ENCODE peak calls at places on chromosomes 2 and 18, in ten cellular contexts. One of them, this sample, is unnamed.

GRCh38 chr18:9696701-9697100 is 11.4 kb upstream of the RAB31 start:
- ATAC-seq in body of pancreas: no peak
- ATAC-seq in Panc1: no peak
- ATAC-seq in PC-3: no peak
- ATAC-seq in left lung: no peak
- ATAC-seq in GM23338: no peak
- ATAC-seq in upper lobe of left lung: no peak
- ATAC-seq in GM12878: no peak
- ATAC-seq in right lobe of liver: no peak
- ATAC-seq in pancreas: no peak
- ATAC-seq in this sample: no peak

GRCh38 chr2:165952600-165953210 is 871 bp downstream of the TTC21B start:
- ATAC-seq in body of pancreas: no peak
- ATAC-seq in Panc1: no peak
- ATAC-seq in PC-3: peak; percentile 63
- ATAC-seq in left lung: peak; percentile 4
- ATAC-seq in GM23338: no peak
- ATAC-seq in upper lobe of left lung: no peak
- ATAC-seq in GM12878: peak; percentile 27
- ATAC-seq in right lobe of liver: no peak
- ATAC-seq in pancreas: no peak
- ATAC-seq in this sample: no peak

GRCh38 chr2:192087398-192087958 is 107.3 kb downstream of the TMEFF2 start:
- ATAC-seq in body of pancreas: no peak
- ATAC-seq in Panc1: no peak
- ATAC-seq in PC-3: peak; percentile 99
- ATAC-seq in left lung: no peak
- ATAC-seq in GM23338: no peak
- ATAC-seq in upper lobe of left lung: no peak
- ATAC-seq in GM12878: peak; percentile 45
- ATAC-seq in right lobe of liver: peak; percentile 55
- ATAC-seq in pancreas: no peak
- ATAC-seq in this sample: no peak

GRCh38 chr2:9230051-9230802 is 23.6 kb downstream of the ASAP2 start:
- ATAC-seq in body of pancreas: peak; percentile 30
- ATAC-seq in Panc1: no peak
- ATAC-seq in PC-3: no peak
- ATAC-seq in left lung: no peak
- ATAC-seq in GM23338: no peak
- ATAC-seq in upper lobe of left lung: no peak
- ATAC-seq in GM12878: no peak
- ATAC-seq in right lobe of liver: no peak
- ATAC-seq in pancreas: peak; percentile 49
- ATAC-seq in this sample: peak; percentile 46

GRCh38 chr18:79589601-79590091 is 90.0 kb upstream of the CTDP1 start:
- ATAC-seq in body of pancreas: peak; percentile 5
- ATAC-seq in Panc1: no peak
- ATAC-seq in PC-3: peak; percentile 17
- ATAC-seq in left lung: no peak
- ATAC-seq in GM23338: peak; percentile 9
- ATAC-seq in upper lobe of left lung: no peak
- ATAC-seq in GM12878: no peak
- ATAC-seq in right lobe of liver: no peak
- ATAC-seq in pancreas: peak; percentile 16
- ATAC-seq in this sample: no peak

GRCh38 chr2:33765122-33765521 is 166.0 kb upstream of the FAM98A start:
- ATAC-seq in body of pancreas: no peak
- ATAC-seq in Panc1: no peak
- ATAC-seq in PC-3: no peak
- ATAC-seq in left lung: peak; percentile 24
- ATAC-seq in GM23338: peak; percentile 94
- ATAC-seq in upper lobe of left lung: no peak
- ATAC-seq in GM12878: peak; percentile 31
- ATAC-seq in right lobe of liver: no peak
- ATAC-seq in pancreas: no peak
- ATAC-seq in this sample: no peak

GRCh38 chr18:7953085-7953958 is 386.2 kb downstream of the PTPRM start:
- ATAC-seq in body of pancreas: no peak
- ATAC-seq in Panc1: no peak
- ATAC-seq in PC-3: no peak
- ATAC-seq in left lung: no peak
- ATAC-seq in GM23338: no peak
- ATAC-seq in upper lobe of left lung: no peak
- ATAC-seq in GM12878: peak; percentile 95
- ATAC-seq in right lobe of liver: peak; percentile 21
- ATAC-seq in pancreas: no peak
- ATAC-seq in this sample: no peak

GRCh38 chr2:72638600-72639211 is 187.1 kb downstream of the EXOC6B start:
- ATAC-seq in body of pancreas: no peak
- ATAC-seq in Panc1: no peak
- ATAC-seq in PC-3: no peak
- ATAC-seq in left lung: no peak
- ATAC-seq in GM23338: no peak
- ATAC-seq in upper lobe of left lung: peak; percentile 61
- ATAC-seq in GM12878: no peak
- ATAC-seq in right lobe of liver: no peak
- ATAC-seq in pancreas: no peak
- ATAC-seq in this sample: no peak

GRCh38 chr2:158997037-158997785 is 28.8 kb downstream of the TANC1 start:
- ATAC-seq in body of pancreas: no peak
- ATAC-seq in Panc1: no peak
- ATAC-seq in PC-3: no peak
- ATAC-seq in left lung: no peak
- ATAC-seq in GM23338: no peak
- ATAC-seq in upper lobe of left lung: no peak
- ATAC-seq in GM12878: no peak
- ATAC-seq in right lobe of liver: peak; percentile 55
- ATAC-seq in pancreas: peak; percentile 47
- ATAC-seq in this sample: no peak

GRCh38 chr2:148824190-148824589 is 50.8 kb upstream of the KIF5C start:
- ATAC-seq in body of pancreas: no peak
- ATAC-seq in Panc1: no peak
- ATAC-seq in PC-3: no peak
- ATAC-seq in left lung: no peak
- ATAC-seq in GM23338: no peak
- ATAC-seq in upper lobe of left lung: no peak
- ATAC-seq in GM12878: no peak
- ATAC-seq in right lobe of liver: peak; percentile 85
- ATAC-seq in pancreas: no peak
- ATAC-seq in this sample: no peak

GRCh38 chr2:185456517-185456916 is 282.1 kb upstream of the FSIP2 start:
- ATAC-seq in body of pancreas: peak; percentile 27
- ATAC-seq in Panc1: no peak
- ATAC-seq in PC-3: peak; percentile 96
- ATAC-seq in left lung: peak; percentile 46
- ATAC-seq in GM23338: no peak
- ATAC-seq in upper lobe of left lung: no peak
- ATAC-seq in GM12878: no peak
- ATAC-seq in right lobe of liver: no peak
- ATAC-seq in pancreas: no peak
- ATAC-seq in this sample: peak; percentile 71

GRCh38 chr2:166357068-166357949 is 18.4 kb downstream of the SCN9A start:
- ATAC-seq in body of pancreas: no peak
- ATAC-seq in Panc1: no peak
- ATAC-seq in PC-3: no peak
- ATAC-seq in left lung: no peak
- ATAC-seq in GM23338: no peak
- ATAC-seq in upper lobe of left lung: no peak
- ATAC-seq in GM12878: no peak
- ATAC-seq in right lobe of liver: no peak
- ATAC-seq in pancreas: no peak
- ATAC-seq in this sample: no peak

GRCh38 chr2:98295721-98296414 is 50.4 kb upstream of the CNGA3 start:
- ATAC-seq in body of pancreas: no peak
- ATAC-seq in Panc1: peak; percentile 71
- ATAC-seq in PC-3: peak; percentile 66
- ATAC-seq in left lung: peak; percentile 84
- ATAC-seq in GM23338: no peak
- ATAC-seq in upper lobe of left lung: no peak
- ATAC-seq in GM12878: no peak
- ATAC-seq in right lobe of liver: peak; percentile 83
- ATAC-seq in pancreas: peak; percentile 70
- ATAC-seq in this sample: no peak
- TF ChIP-seq CTCF in body of pancreas: no peak
- TF ChIP-seq CTCF in Panc1: no peak
- TF ChIP-seq CTCF in PC-3: peak; percentile 50
- TF ChIP-seq CTCF in left lung: no peak
- TF ChIP-seq CTCF in GM23338: no peak
- TF ChIP-seq CTCF in upper lobe of left lung: no peak
- TF ChIP-seq CTCF in GM12878: peak; percentile 8
- TF ChIP-seq CTCF in right lobe of liver: no peak
- TF ChIP-seq CTCF in pancreas: no peak
- TF ChIP-seq CTCF in this sample: no peak

GRCh38 chr2:229164545-229165249 is 106.4 kb downstream of the PID1 start:
- ATAC-seq in body of pancreas: no peak
- ATAC-seq in Panc1: no peak
- ATAC-seq in PC-3: no peak
- ATAC-seq in left lung: peak; percentile 68
- ATAC-seq in GM23338: peak; percentile 56
- ATAC-seq in upper lobe of left lung: no peak
- ATAC-seq in GM12878: no peak
- ATAC-seq in right lobe of liver: peak; percentile 48
- ATAC-seq in pancreas: no peak
- ATAC-seq in this sample: no peak
- TF ChIP-seq CTCF in body of pancreas: no peak
- TF ChIP-seq CTCF in Panc1: no peak
- TF ChIP-seq CTCF in PC-3: no peak
- TF ChIP-seq CTCF in left lung: no peak
- TF ChIP-seq CTCF in GM23338: no peak
- TF ChIP-seq CTCF in upper lobe of left lung: no peak
- TF ChIP-seq CTCF in GM12878: no peak
- TF ChIP-seq CTCF in right lobe of liver: no peak
- TF ChIP-seq CTCF in pancreas: no peak
- TF ChIP-seq CTCF in this sample: no peak

GRCh38 chr18:31632356-31632755 is 40.7 kb downstream of the TTR start:
- ATAC-seq in body of pancreas: no peak
- ATAC-seq in Panc1: no peak
- ATAC-seq in PC-3: no peak
- ATAC-seq in left lung: no peak
- ATAC-seq in GM23338: no peak
- ATAC-seq in upper lobe of left lung: no peak
- ATAC-seq in GM12878: no peak
- ATAC-seq in right lobe of liver: no peak
- ATAC-seq in pancreas: no peak
- ATAC-seq in this sample: no peak

GRCh38 chr18:31631526-31631925 is 39.8 kb downstream of the TTR start:
- ATAC-seq in body of pancreas: no peak
- ATAC-seq in Panc1: no peak
- ATAC-seq in PC-3: no peak
- ATAC-seq in left lung: no peak
- ATAC-seq in GM23338: no peak
- ATAC-seq in upper lobe of left lung: no peak
- ATAC-seq in GM12878: no peak
- ATAC-seq in right lobe of liver: no peak
- ATAC-seq in pancreas: no peak
- ATAC-seq in this sample: no peak

GRCh38 chr18:31630549-31630948 is 38.9 kb downstream of the TTR start:
- ATAC-seq in body of pancreas: no peak
- ATAC-seq in Panc1: no peak
- ATAC-seq in PC-3: no peak
- ATAC-seq in left lung: no peak
- ATAC-seq in GM23338: no peak
- ATAC-seq in upper lobe of left lung: no peak
- ATAC-seq in GM12878: no peak
- ATAC-seq in right lobe of liver: no peak
- ATAC-seq in pancreas: no peak
- ATAC-seq in this sample: no peak

GRCh38 chr18:31624892-31625640 is 33.4 kb downstream of the TTR start:
- ATAC-seq in body of pancreas: no peak
- ATAC-seq in Panc1: no peak
- ATAC-seq in PC-3: no peak
- ATAC-seq in left lung: no peak
- ATAC-seq in GM23338: no peak
- ATAC-seq in upper lobe of left lung: no peak
- ATAC-seq in GM12878: no peak
- ATAC-seq in right lobe of liver: no peak
- ATAC-seq in pancreas: no peak
- ATAC-seq in this sample: no peak

DNA sequence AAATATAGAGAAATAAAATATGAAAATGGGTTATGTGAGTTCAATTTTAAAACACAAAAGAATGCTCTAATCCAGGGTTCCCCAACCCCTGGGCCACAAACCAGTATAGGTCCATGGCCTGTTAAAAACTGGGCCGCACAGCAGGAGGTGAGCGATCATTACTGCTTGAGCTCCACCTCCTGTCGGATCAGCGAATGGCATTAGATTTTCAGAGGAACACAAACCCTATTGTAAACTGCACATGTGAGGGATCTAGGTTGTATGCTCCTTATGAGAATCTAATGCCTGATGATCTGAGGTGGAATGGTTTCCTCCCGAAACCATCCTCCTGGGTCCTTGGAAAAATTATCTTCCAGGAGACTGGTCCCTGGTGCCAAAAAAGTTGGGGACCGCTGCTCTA is 34.7 kb downstream of the TTR start:
- ATAC-seq in body of pancreas: no peak
- ATAC-seq in Panc1: no peak
- ATAC-seq in PC-3: no peak
- ATAC-seq in left lung: no peak
- ATAC-seq in GM23338: no peak
- ATAC-seq in upper lobe of left lung: no peak
- ATAC-seq in GM12878: no peak
- ATAC-seq in right lobe of liver: peak; percentile 97
- ATAC-seq in pancreas: peak; percentile 41
- ATAC-seq in this sample: no peak
- TF ChIP-seq CTCF in body of pancreas: no peak
- TF ChIP-seq CTCF in Panc1: peak; percentile 6
- TF ChIP-seq CTCF in PC-3: no peak
- TF ChIP-seq CTCF in left lung: no peak
- TF ChIP-seq CTCF in GM23338: no peak
- TF ChIP-seq CTCF in upper lobe of left lung: no peak
- TF ChIP-seq CTCF in GM12878: no peak
- TF ChIP-seq CTCF in right lobe of liver: peak; percentile 41
- TF ChIP-seq CTCF in pancreas: no peak
- TF ChIP-seq CTCF in this sample: no peak

GRCh38 chr2:147330925-147331324 is 513.9 kb upstream of the ACVR2A start:
- ATAC-seq in body of pancreas: no peak
- ATAC-seq in Panc1: no peak
- ATAC-seq in PC-3: no peak
- ATAC-seq in left lung: no peak
- ATAC-seq in GM23338: no peak
- ATAC-seq in upper lobe of left lung: no peak
- ATAC-seq in GM12878: no peak
- ATAC-seq in right lobe of liver: no peak
- ATAC-seq in pancreas: no peak
- ATAC-seq in this sample: no peak

GRCh38 chr2:147327636-147328035 is 517.2 kb upstream of the ACVR2A start:
- ATAC-seq in body of pancreas: no peak
- ATAC-seq in Panc1: no peak
- ATAC-seq in PC-3: no peak
- ATAC-seq in left lung: no peak
- ATAC-seq in GM23338: no peak
- ATAC-seq in upper lobe of left lung: no peak
- ATAC-seq in GM12878: peak; percentile 78
- ATAC-seq in right lobe of liver: no peak
- ATAC-seq in pancreas: no peak
- ATAC-seq in this sample: no peak

GRCh38 chr2:147325955-147326354 is 518.9 kb upstream of the ACVR2A start:
- ATAC-seq in body of pancreas: no peak
- ATAC-seq in Panc1: no peak
- ATAC-seq in PC-3: no peak
- ATAC-seq in left lung: no peak
- ATAC-seq in GM23338: no peak
- ATAC-seq in upper lobe of left lung: no peak
- ATAC-seq in GM12878: no peak
- ATAC-seq in right lobe of liver: no peak
- ATAC-seq in pancreas: no peak
- ATAC-seq in this sample: no peak

GRCh38 chr2:147331790-147332419 is 512.9 kb upstream of the ACVR2A start:
- ATAC-seq in body of pancreas: no peak
- ATAC-seq in Panc1: no peak
- ATAC-seq in PC-3: peak; percentile 67
- ATAC-seq in left lung: peak; percentile 62
- ATAC-seq in GM23338: peak; percentile 73
- ATAC-seq in upper lobe of left lung: no peak
- ATAC-seq in GM12878: peak; percentile 82
- ATAC-seq in right lobe of liver: no peak
- ATAC-seq in pancreas: peak; percentile 47
- ATAC-seq in this sample: no peak
- TF ChIP-seq CTCF in body of pancreas: no peak
- TF ChIP-seq CTCF in Panc1: no peak
- TF ChIP-seq CTCF in PC-3: peak; percentile 89
- TF ChIP-seq CTCF in left lung: no peak
- TF ChIP-seq CTCF in GM23338: peak; percentile 87
- TF ChIP-seq CTCF in upper lobe of left lung: peak; percentile 29
- TF ChIP-seq CTCF in GM12878: peak; percentile 61
- TF ChIP-seq CTCF in right lobe of liver: peak; percentile 42
- TF ChIP-seq CTCF in pancreas: no peak
- TF ChIP-seq CTCF in this sample: peak; percentile 15